ENCODE peak calls at places on chromosome 20, in four cellular contexts. One of them, this sample, is unnamed.

GRCh38 chr20:60037120-60037499 is 78.9 kb downstream of the CDH26 start:
- DNase-seq in cardiac muscle cell: no peak
- DNase-seq in lower lobe of right lung: no peak
- DNase-seq in neural progenitor cell: no peak
- DNase-seq in this sample: no peak

GRCh38 chr20:1949711-1950110 is 44.1 kb downstream of the PDYN start:
- DNase-seq in cardiac muscle cell: no peak
- DNase-seq in lower lobe of right lung: no peak
- DNase-seq in neural progenitor cell: no peak
- DNase-seq in this sample: no peak

GRCh38 chr20:53816872-53817398 is 223.3 kb upstream of the ZNF217 start:
- DNase-seq in cardiac muscle cell: no peak
- DNase-seq in lower lobe of right lung: no peak
- DNase-seq in neural progenitor cell: no peak
- DNase-seq in this sample: no peak

GRCh38 chr20:50404419-50405234 is 105.6 kb upstream of the PTPN1 start:
- DNase-seq in cardiac muscle cell: no peak
- DNase-seq in lower lobe of right lung: no peak
- DNase-seq in neural progenitor cell: no peak
- DNase-seq in this sample: no peak

GRCh38 chr20:49356676-49357075 is 78.8 kb upstream of the ZNFX1 start:
- DNase-seq in cardiac muscle cell: no peak
- DNase-seq in lower lobe of right lung: no peak
- DNase-seq in neural progenitor cell: no peak
- DNase-seq in this sample: no peak

GRCh38 chr20:31430568-31431095 is 9.8 kb upstream of the DEFB123 start:
- DNase-seq in cardiac muscle cell: no peak
- DNase-seq in lower lobe of right lung: no peak
- DNase-seq in neural progenitor cell: no peak
- DNase-seq in this sample: no peak

GRCh38 chr20:21571841-21572690 is 58.2 kb upstream of the NKX2-2 start:
- DNase-seq in cardiac muscle cell: peak; percentile 39
- DNase-seq in lower lobe of right lung: no peak
- DNase-seq in neural progenitor cell: peak; percentile 56
- DNase-seq in this sample: peak; percentile 25

GRCh38 chr20:43404880-43405279 is 52.8 kb upstream of the SRSF6 start:
- DNase-seq in cardiac muscle cell: no peak
- DNase-seq in lower lobe of right lung: no peak
- DNase-seq in neural progenitor cell: peak; percentile 28
- DNase-seq in this sample: no peak

GRCh38 chr20:43448748-43449535 is 8.8 kb upstream of the SRSF6 start:
- DNase-seq in cardiac muscle cell: peak; percentile 59
- DNase-seq in lower lobe of right lung: no peak
- DNase-seq in neural progenitor cell: peak; percentile 67
- DNase-seq in this sample: peak; percentile 61

GRCh38 chr20:16284385-16285100 is 288.7 kb downstream of the KIF16B start:
- DNase-seq in cardiac muscle cell: no peak
- DNase-seq in lower lobe of right lung: no peak
- DNase-seq in neural progenitor cell: peak; percentile 35
- DNase-seq in this sample: no peak

GRCh38 chr20:41616228-41616627 is 1.9 kb downstream of the CHD6 start:
- DNase-seq in cardiac muscle cell: no peak
- DNase-seq in lower lobe of right lung: no peak
- DNase-seq in neural progenitor cell: no peak
- DNase-seq in this sample: no peak

GRCh38 chr20:8402798-8403197 is 270.7 kb downstream of the PLCB1 start:
- DNase-seq in cardiac muscle cell: no peak
- DNase-seq in lower lobe of right lung: no peak
- DNase-seq in neural progenitor cell: no peak
- DNase-seq in this sample: no peak

GRCh38 chr20:12255571-12255970 is 337.9 kb downstream of the BTBD3 start:
- DNase-seq in cardiac muscle cell: no peak
- DNase-seq in lower lobe of right lung: no peak
- DNase-seq in neural progenitor cell: no peak
- DNase-seq in this sample: no peak

GRCh38 chr20:50385733-50386640 is 124.2 kb upstream of the PTPN1 start:
- DNase-seq in cardiac muscle cell: no peak
- DNase-seq in lower lobe of right lung: no peak
- DNase-seq in neural progenitor cell: no peak
- DNase-seq in this sample: no peak

GRCh38 chr20:17995967-17996819 is 27.4 kb downstream of the MGME1 start:
- DNase-seq in cardiac muscle cell: peak; percentile 61
- DNase-seq in lower lobe of right lung: no peak
- DNase-seq in neural progenitor cell: peak; percentile 55
- DNase-seq in this sample: peak; percentile 33

GRCh38 chr20:59183751-59184150 is 20.1 kb downstream of the ZNF831 start:
- DNase-seq in cardiac muscle cell: no peak
- DNase-seq in lower lobe of right lung: no peak
- DNase-seq in neural progenitor cell: no peak
- DNase-seq in this sample: no peak

GRCh38 chr20:3092611-3093379 is 8.3 kb upstream of the AVP start:
- DNase-seq in cardiac muscle cell: no peak
- DNase-seq in lower lobe of right lung: no peak
- DNase-seq in neural progenitor cell: peak; percentile 45
- DNase-seq in this sample: peak; percentile 57

GRCh38 chr20:21096321-21097043 is 9.7 kb downstream of the LINC00237 start:
- DNase-seq in cardiac muscle cell: no peak
- DNase-seq in lower lobe of right lung: no peak
- DNase-seq in neural progenitor cell: peak; percentile 54
- DNase-seq in this sample: peak; percentile 67

GRCh38 chr20:15986690-15987089 is 586.6 kb downstream of the KIF16B start:
- DNase-seq in cardiac muscle cell: no peak
- DNase-seq in lower lobe of right lung: no peak
- DNase-seq in neural progenitor cell: no peak
- DNase-seq in this sample: no peak

GRCh38 chr20:258963-259362 is 1.4 kb downstream of the DEFB132 start:
- DNase-seq in cardiac muscle cell: no peak
- DNase-seq in lower lobe of right lung: no peak
- DNase-seq in neural progenitor cell: no peak
- DNase-seq in this sample: no peak

GRCh38 chr20:19888269-19888669 is 128.9 kb upstream of the NAA20 start:
- DNase-seq in cardiac muscle cell: no peak
- DNase-seq in lower lobe of right lung: no peak
- DNase-seq in neural progenitor cell: no peak
- DNase-seq in this sample: no peak

GRCh38 chr20:51757226-51757625 is 11.0 kb downstream of the ATP9A start:
- DNase-seq in cardiac muscle cell: no peak
- DNase-seq in lower lobe of right lung: no peak
- DNase-seq in neural progenitor cell: no peak
- DNase-seq in this sample: no peak

GRCh38 chr20:19313342-19314069 is 101.1 kb downstream of the SLC24A3 start:
- DNase-seq in cardiac muscle cell: no peak
- DNase-seq in lower lobe of right lung: no peak
- DNase-seq in neural progenitor cell: no peak
- DNase-seq in this sample: no peak

GRCh38 chr20:10508060-10508459 is 73.0 kb downstream of the SLX4IP start:
- DNase-seq in cardiac muscle cell: no peak
- DNase-seq in lower lobe of right lung: no peak
- DNase-seq in neural progenitor cell: no peak
- DNase-seq in this sample: no peak

GRCh38 chr20:50992733-50993457 is 30.0 kb downstream of the KCNG1 start:
- DNase-seq in cardiac muscle cell: peak; percentile 77
- DNase-seq in lower lobe of right lung: no peak
- DNase-seq in neural progenitor cell: peak; percentile 85
- DNase-seq in this sample: peak; percentile 87

GRCh38 chr20:31831771-31832306 is 12.7 kb downstream of the MYLK2 start:
- DNase-seq in cardiac muscle cell: no peak
- DNase-seq in lower lobe of right lung: no peak
- DNase-seq in neural progenitor cell: no peak
- DNase-seq in this sample: no peak

DNA sequence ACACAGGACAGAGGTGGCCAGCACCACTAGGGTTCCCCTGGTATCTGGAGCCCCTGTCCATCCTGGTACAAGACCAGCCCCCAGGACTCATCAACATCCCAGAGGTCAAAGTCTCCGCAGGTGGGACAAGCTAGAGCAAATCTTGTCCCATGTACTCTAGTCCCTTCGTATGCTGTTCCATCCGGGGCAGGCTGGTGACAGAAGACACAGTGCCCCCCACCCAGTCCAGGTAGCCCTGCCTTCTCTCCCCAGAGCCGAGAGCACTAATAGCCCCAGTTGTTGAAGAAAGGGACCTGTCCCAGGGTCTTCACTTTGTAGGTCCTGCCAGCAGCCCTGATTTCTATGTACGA is 21.1 kb downstream of the PCK1 start:
- DNase-seq in cardiac muscle cell: no peak
- DNase-seq in lower lobe of right lung: no peak
- DNase-seq in neural progenitor cell: no peak
- DNase-seq in this sample: no peak
- TF ChIP-seq CTCF in cardiac muscle cell: no peak
- TF ChIP-seq CTCF in lower lobe of right lung: no peak
- TF ChIP-seq CTCF in neural progenitor cell: no peak
- TF ChIP-seq CTCF in this sample: no peak

GRCh38 chr20:37279820-37280219 is 9.6 kb upstream of the MANBAL start:
- DNase-seq in cardiac muscle cell: no peak
- DNase-seq in lower lobe of right lung: no peak
- DNase-seq in neural progenitor cell: no peak
- DNase-seq in this sample: no peak
- H3K4me1 ChIP-seq in cardiac muscle cell: peaks cover 6% of the 10 kb centered on the region
- H3K4me1 ChIP-seq in lower lobe of right lung: peaks cover 19% of the 10 kb centered on the region
- H3K4me1 ChIP-seq in neural progenitor cell: peaks cover 4% of the 10 kb centered on the region
- H3K4me1 ChIP-seq in this sample: peaks cover 7% of the 10 kb centered on the region

GRCh38 chr20:23179766-23180403 is 93.8 kb upstream of the CD93 start:
- DNase-seq in cardiac muscle cell: no peak
- DNase-seq in lower lobe of right lung: no peak
- DNase-seq in neural progenitor cell: no peak
- DNase-seq in this sample: no peak

GRCh38 chr20:23174821-23175220 is 88.7 kb upstream of the CD93 start:
- DNase-seq in cardiac muscle cell: no peak
- DNase-seq in lower lobe of right lung: no peak
- DNase-seq in neural progenitor cell: no peak
- DNase-seq in this sample: no peak

GRCh38 chr20:23180451-23180921 is 94.4 kb upstream of the CD93 start:
- DNase-seq in cardiac muscle cell: no peak
- DNase-seq in lower lobe of right lung: no peak
- DNase-seq in neural progenitor cell: no peak
- DNase-seq in this sample: no peak

GRCh38 chr20:23178806-23179205 is 92.7 kb upstream of the CD93 start:
- DNase-seq in cardiac muscle cell: no peak
- DNase-seq in lower lobe of right lung: no peak
- DNase-seq in neural progenitor cell: no peak
- DNase-seq in this sample: no peak
- TF ChIP-seq CTCF in cardiac muscle cell: peak; percentile 12
- TF ChIP-seq CTCF in lower lobe of right lung: peak; percentile 52
- TF ChIP-seq CTCF in neural progenitor cell: no peak
- TF ChIP-seq CTCF in this sample: no peak

DNA sequence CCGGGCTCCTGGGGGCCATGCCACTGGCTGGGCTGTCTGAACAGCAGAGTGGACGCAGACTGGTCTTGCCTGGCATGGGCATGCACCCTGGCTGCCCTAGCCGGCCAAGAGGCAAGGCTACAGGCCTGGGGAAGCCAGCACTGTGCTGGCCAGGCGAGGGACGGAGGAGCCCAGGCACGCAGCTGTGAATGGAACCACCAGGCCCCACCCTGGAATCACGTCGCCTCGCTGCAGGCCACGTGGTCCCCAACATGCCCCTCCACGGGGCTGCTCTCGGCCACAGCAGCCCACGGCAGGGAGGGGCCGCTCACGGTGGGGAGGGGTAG is 4.0 kb downstream of the UCKL1 start:
- DNase-seq in cardiac muscle cell: no peak
- DNase-seq in lower lobe of right lung: no peak
- DNase-seq in neural progenitor cell: no peak
- DNase-seq in this sample: no peak
- H3K4me1 ChIP-seq in cardiac muscle cell: peaks cover 42% of the 10 kb centered on the region
- H3K4me1 ChIP-seq in lower lobe of right lung: peaks cover 87% of the 10 kb centered on the region
- H3K4me1 ChIP-seq in neural progenitor cell: peaks cover 19% of the 10 kb centered on the region
- H3K4me1 ChIP-seq in this sample: peaks cover 21% of the 10 kb centered on the region

GRCh38 chr20:7031222-7031621 is 263.7 kb downstream of the BMP2 start:
- DNase-seq in cardiac muscle cell: no peak
- DNase-seq in lower lobe of right lung: no peak
- DNase-seq in neural progenitor cell: peak; percentile 2
- DNase-seq in this sample: no peak
- TF ChIP-seq CTCF in cardiac muscle cell: peak; percentile 32
- TF ChIP-seq CTCF in lower lobe of right lung: peak; percentile 14
- TF ChIP-seq CTCF in neural progenitor cell: peak; percentile 53
- TF ChIP-seq CTCF in this sample: no peak

GRCh38 chr20:46354920-46355654 is 46.8 kb upstream of the CDH22 start:
- DNase-seq in cardiac muscle cell: no peak
- DNase-seq in lower lobe of right lung: no peak
- DNase-seq in neural progenitor cell: no peak
- DNase-seq in this sample: no peak

GRCh38 chr20:46356195-46357029 is 48.1 kb upstream of the CDH22 start:
- DNase-seq in cardiac muscle cell: no peak
- DNase-seq in lower lobe of right lung: no peak
- DNase-seq in neural progenitor cell: no peak
- DNase-seq in this sample: no peak

GRCh38 chr20:46355778-46356177 is 47.5 kb upstream of the CDH22 start:
- DNase-seq in cardiac muscle cell: no peak
- DNase-seq in lower lobe of right lung: no peak
- DNase-seq in neural progenitor cell: no peak
- DNase-seq in this sample: no peak

GRCh38 chr20:46358336-46359058 is 47.9 kb downstream of the ELMO2 start:
- DNase-seq in cardiac muscle cell: no peak
- DNase-seq in lower lobe of right lung: no peak
- DNase-seq in neural progenitor cell: no peak
- DNase-seq in this sample: no peak

GRCh38 chr20:46357030-46357514 is 48.8 kb upstream of the CDH22 start:
- DNase-seq in cardiac muscle cell: no peak
- DNase-seq in lower lobe of right lung: no peak
- DNase-seq in neural progenitor cell: no peak
- DNase-seq in this sample: peak; percentile 73
- H3K4me1 ChIP-seq in cardiac muscle cell: peaks cover 20% of the 10 kb centered on the region
- H3K4me1 ChIP-seq in lower lobe of right lung: peaks cover 36% of the 10 kb centered on the region
- H3K4me1 ChIP-seq in neural progenitor cell: peaks cover 8% of the 10 kb centered on the region
- H3K4me1 ChIP-seq in this sample: peaks cover 22% of the 10 kb centered on the region

GRCh38 chr20:56630086-56630493 is 984 bp downstream of the TFAP2C start:
- DNase-seq in cardiac muscle cell: peak; percentile 84
- DNase-seq in lower lobe of right lung: peak; percentile 88
- DNase-seq in neural progenitor cell: peak; percentile 95
- DNase-seq in this sample: peak; percentile 29
- TF ChIP-seq CTCF in cardiac muscle cell: peak; percentile 61
- TF ChIP-seq CTCF in lower lobe of right lung: peak; percentile 47
- TF ChIP-seq CTCF in neural progenitor cell: peak; percentile 88
- TF ChIP-seq CTCF in this sample: peak; percentile 34

GRCh38 chr20:33727115-33727479 is 4.7 kb upstream of the ZNF341 start:
- DNase-seq in cardiac muscle cell: no peak
- DNase-seq in lower lobe of right lung: no peak
- DNase-seq in neural progenitor cell: no peak
- DNase-seq in this sample: no peak
- H3K4me1 ChIP-seq in cardiac muscle cell: no peaks in the 10 kb centered on the region
- H3K4me1 ChIP-seq in lower lobe of right lung: no peaks in the 10 kb centered on the region
- H3K4me1 ChIP-seq in neural progenitor cell: no peaks in the 10 kb centered on the region
- H3K4me1 ChIP-seq in this sample: no peaks in the 10 kb centered on the region

This sample was measured in BE2C.